ENCODE peak calls at places on chromosomes 4 and X, in seven cellular contexts. K, T, G, F, O, Y and R are unnamed samples.

GRCh38 chr4:52588097-52588496 is 71.0 kb downstream of the USP46 start:
- DNase-seq in K (no peak), F (no peak), O (no peak), T (peak), Y (no peak), G (peak), R (peak)

GRCh38 chrX:28920141-28920540 is 332.9 kb downstream of the IL1RAPL1 start:
- DNase-seq in T (no peak), Y (no peak), G (no peak), F (no peak), K (no peak), O (no peak), R (no peak)

GRCh38 chr4:55635282-55635681 is 816 bp downstream of the NMU start:
- DNase-seq in O (no peak), F (no peak), T (peak), K (no peak), G (no peak), Y (no peak), R (no peak)

GRCh38 chrX:74779175-74779574 is 146.1 kb downstream of the NEXMIF start:
- DNase-seq in T (no peak), Y (no peak), F (no peak), K (no peak), O (no peak), G (no peak), R (no peak)

GRCh38 chr4:3188118-3188517 is 60.8 kb upstream of the MSANTD1 start:
- DNase-seq in K (no peak), F (no peak), T (no peak), O (no peak), G (no peak), Y (no peak), R (no peak)

GRCh38 chrX:45360571-45360970 is 159.9 kb upstream of the DIPK2B start:
- DNase-seq in K (peak), O (no peak), G (no peak), F (no peak), Y (no peak), T (no peak), R (no peak)

GRCh38 chrX:24475480-24475879 is 10.4 kb downstream of the PDK3 start:
- DNase-seq in Y (no peak), O (no peak), K (no peak), F (no peak), G (no peak), T (no peak), R (no peak)

GRCh38 chr4:151408630-151409469 is at the start of gene FHIP1A:
- DNase-seq in F (peak), G (peak), T (peak), Y (no peak), O (peak), K (peak), R (peak)

GRCh38 chrX:9341305-9342201 is 123.3 kb upstream of the TBL1X start:
- DNase-seq in O (peak), G (peak), K (peak), T (peak), F (peak), Y (no peak), R (peak)

GRCh38 chr4:123699823-123700822 is 303.5 kb downstream of the SPRY1 start:
- DNase-seq in K (peak), G (no peak), T (peak), F (peak), O (no peak), Y (no peak), R (no peak)

GRCh38 chr4:18508801-18509200 is 487.2 kb upstream of the LCORL start:
- DNase-seq in O (no peak), T (no peak), K (no peak), F (no peak), Y (no peak), G (no peak), R (no peak)

GRCh38 chr4:81527115-81527514 is 55.4 kb upstream of the RASGEF1B start:
- DNase-seq in T (no peak), K (no peak), O (no peak), Y (no peak), F (no peak), G (peak), R (peak)

GRCh38 chr4:107863850-107864371 is 39.2 kb downstream of the SGMS2 start:
- DNase-seq in K (peak), G (peak), F (peak), T (no peak), Y (no peak), O (peak), R (no peak)

GRCh38 chrX:52983526-52983925 is 25.2 kb upstream of the FAM156A start:
- DNase-seq in K (no peak), Y (no peak), T (peak), G (no peak), F (no peak), O (no peak), R (no peak)

GRCh38 chr4:121011780-121012340 is 60.5 kb downstream of the NDNF start:
- DNase-seq in G (no peak), K (no peak), F (no peak), Y (no peak), O (no peak), T (no peak), R (no peak)

GRCh38 chrX:22889824-22890223 is 109.9 kb upstream of the DDX53 start:
- DNase-seq in G (no peak), Y (no peak), O (no peak), F (no peak), T (no peak), K (no peak), R (no peak)

GRCh38 chrX:117628381-117628780 is 488.2 kb downstream of the KLHL13 start:
- DNase-seq in G (no peak), T (no peak), K (no peak), Y (no peak), F (no peak), O (no peak), R (no peak)

GRCh38 chr4:80393246-80393969 is 57.9 kb downstream of the CFAP299 start:
- DNase-seq in T (no peak), Y (no peak), F (peak), G (no peak), O (no peak), K (peak), R (no peak)

GRCh38 chr4:174604198-174604597 is 81.9 kb upstream of the HPGD start:
- DNase-seq in F (no peak), O (no peak), T (no peak), K (peak), G (no peak), Y (no peak), R (no peak)